ENCODE peak calls at places on chromosomes 7 and 10, in nine cellular contexts. One of them, this sample, is unnamed.

GRCh38 chr7:2843711-2844152 is 376 bp downstream of the GNA12 start:
- DNase-seq in A549: peak; percentile 31
- DNase-seq in stimulated activated CD4-positive, alpha-beta T cell treated with anti-CD3 and anti-CD28 coated beads, Interleukin-1b, Interleukin-23, amount 100 ng/mL, for 4 hours: peak; percentile 26
- DNase-seq in NCI-H2171: no peak
- DNase-seq in GF-D8: no peak
- DNase-seq in NCI-H1092: no peak
- DNase-seq in T-helper 9 cell: peak; percentile 15
- DNase-seq in OCI-LY7: peak; percentile 50
- DNase-seq in caudate nucleus: no peak
- DNase-seq in this sample: no peak

GRCh38 chr7:55065511-55066229 is 46.9 kb downstream of the EGFR start:
- DNase-seq in T-helper 9 cell: no peak
- DNase-seq in OCI-LY7: no peak
- DNase-seq in NCI-H2171: no peak
- DNase-seq in stimulated activated CD4-positive, alpha-beta T cell treated with anti-CD3 and anti-CD28 coated beads, Interleukin-1b, Interleukin-23, amount 100 ng/mL, for 4 hours: no peak
- DNase-seq in NCI-H1092: no peak
- DNase-seq in A549: peak; percentile 84
- DNase-seq in GF-D8: no peak
- DNase-seq in caudate nucleus: no peak
- DNase-seq in this sample: no peak

GRCh38 chr10:60280475-60280874 is 109.2 kb downstream of the ANK3 start:
- DNase-seq in stimulated activated CD4-positive, alpha-beta T cell treated with anti-CD3 and anti-CD28 coated beads, Interleukin-1b, Interleukin-23, amount 100 ng/mL, for 4 hours: no peak
- DNase-seq in NCI-H1092: no peak
- DNase-seq in GF-D8: no peak
- DNase-seq in A549: no peak
- DNase-seq in OCI-LY7: no peak
- DNase-seq in T-helper 9 cell: no peak
- DNase-seq in NCI-H2171: no peak
- DNase-seq in caudate nucleus: no peak
- DNase-seq in this sample: no peak

GRCh38 chr10:6128087-6128486 is 39.3 kb downstream of the RBM17 start:
- DNase-seq in A549: no peak
- DNase-seq in OCI-LY7: no peak
- DNase-seq in GF-D8: no peak
- DNase-seq in T-helper 9 cell: no peak
- DNase-seq in NCI-H1092: no peak
- DNase-seq in stimulated activated CD4-positive, alpha-beta T cell treated with anti-CD3 and anti-CD28 coated beads, Interleukin-1b, Interleukin-23, amount 100 ng/mL, for 4 hours: no peak
- DNase-seq in caudate nucleus: no peak
- DNase-seq in NCI-H2171: no peak
- DNase-seq in this sample: no peak

GRCh38 chr10:82811621-82812020 is 936.6 kb downstream of the NRG3 start:
- DNase-seq in OCI-LY7: peak; percentile 28
- DNase-seq in NCI-H2171: no peak
- DNase-seq in NCI-H1092: no peak
- DNase-seq in GF-D8: no peak
- DNase-seq in A549: peak; percentile 7
- DNase-seq in caudate nucleus: no peak
- DNase-seq in stimulated activated CD4-positive, alpha-beta T cell treated with anti-CD3 and anti-CD28 coated beads, Interleukin-1b, Interleukin-23, amount 100 ng/mL, for 4 hours: no peak
- DNase-seq in T-helper 9 cell: no peak
- DNase-seq in this sample: no peak

GRCh38 chr10:80055760-80056159 is 22.7 kb upstream of the TMEM254 start:
- DNase-seq in OCI-LY7: no peak
- DNase-seq in A549: no peak
- DNase-seq in stimulated activated CD4-positive, alpha-beta T cell treated with anti-CD3 and anti-CD28 coated beads, Interleukin-1b, Interleukin-23, amount 100 ng/mL, for 4 hours: no peak
- DNase-seq in caudate nucleus: no peak
- DNase-seq in NCI-H2171: no peak
- DNase-seq in NCI-H1092: no peak
- DNase-seq in GF-D8: no peak
- DNase-seq in T-helper 9 cell: no peak
- DNase-seq in this sample: no peak

GRCh38 chr10:92123031-92123450 is 167.8 kb downstream of the CPEB3 start:
- DNase-seq in GF-D8: no peak
- DNase-seq in NCI-H1092: no peak
- DNase-seq in A549: no peak
- DNase-seq in OCI-LY7: no peak
- DNase-seq in T-helper 9 cell: no peak
- DNase-seq in stimulated activated CD4-positive, alpha-beta T cell treated with anti-CD3 and anti-CD28 coated beads, Interleukin-1b, Interleukin-23, amount 100 ng/mL, for 4 hours: no peak
- DNase-seq in caudate nucleus: no peak
- DNase-seq in NCI-H2171: no peak
- DNase-seq in this sample: no peak

GRCh38 chr7:138784692-138785091 is 13.1 kb upstream of the TMEM213 start:
- DNase-seq in stimulated activated CD4-positive, alpha-beta T cell treated with anti-CD3 and anti-CD28 coated beads, Interleukin-1b, Interleukin-23, amount 100 ng/mL, for 4 hours: no peak
- DNase-seq in A549: no peak
- DNase-seq in T-helper 9 cell: no peak
- DNase-seq in NCI-H1092: no peak
- DNase-seq in caudate nucleus: no peak
- DNase-seq in NCI-H2171: no peak
- DNase-seq in GF-D8: no peak
- DNase-seq in OCI-LY7: no peak
- DNase-seq in this sample: no peak

GRCh38 chr7:11570205-11570604 is 261.8 kb downstream of the THSD7A start:
- DNase-seq in NCI-H2171: no peak
- DNase-seq in T-helper 9 cell: no peak
- DNase-seq in GF-D8: no peak
- DNase-seq in OCI-LY7: no peak
- DNase-seq in stimulated activated CD4-positive, alpha-beta T cell treated with anti-CD3 and anti-CD28 coated beads, Interleukin-1b, Interleukin-23, amount 100 ng/mL, for 4 hours: no peak
- DNase-seq in NCI-H1092: no peak
- DNase-seq in A549: no peak
- DNase-seq in caudate nucleus: no peak
- DNase-seq in this sample: no peak

This sample was measured in central memory CD4-positive, alpha-beta T cell.